ENCODE peak calls at places on chromosomes 12 and 14, in four cellular contexts. O, C, F and S are unnamed samples.

GRCh38 chr14:103820908-103821307 is 26.5 kb downstream of the PPP1R13B start:
- DNase-seq in O (no peak), F (no peak), C (no peak), S (no peak)

GRCh38 chr12:48157889-48158370 is 615 bp upstream of the ASB8 start:
- DNase-seq in O (no peak), F (no peak), C (no peak), S (no peak)

GRCh38 chr12:130479401-130480125 is 141.9 kb downstream of the PIWIL1 start:
- DNase-seq in F (no peak), C (no peak), O (no peak), S (no peak)

GRCh38 chr14:31572955-31573354 is 11.8 kb downstream of the NUBPL start:
- DNase-seq in F (no peak), O (no peak), C (no peak), S (no peak)

GRCh38 chr12:95390192-95390591 is 83.8 kb upstream of the METAP2 start:
- DNase-seq in O (no peak), F (no peak), C (no peak), S (no peak)

GRCh38 chr12:30806989-30807694 is 52.4 kb upstream of the CAPRIN2 start:
- DNase-seq in C (peak; percentile 78), O (no peak), F (peak; percentile 61), S (peak; percentile 51)

GRCh38 chr14:38203929-38204716 is 3.6 kb upstream of the SSTR1 start:
- DNase-seq in F (no peak), C (no peak), O (no peak), S (no peak)

GRCh38 chr12:92261071-92261470 is 115.4 kb upstream of the BTG1 start:
- DNase-seq in O (no peak), F (no peak), C (no peak), S (no peak)

GRCh38 chr14:72892103-72892878 is 1.6 kb downstream of the DPF3 start:
- DNase-seq in F (peak; percentile 56), O (no peak), C (no peak), S (no peak)

GRCh38 chr14:93114068-93114710 is 1.5 kb downstream of the ITPK1 start:
- DNase-seq in F (no peak), C (no peak), O (no peak), S (no peak)

GRCh38 chr14:94839346-94839745 is 69.4 kb upstream of the GSC start:
- DNase-seq in O (no peak), C (no peak), F (no peak), S (no peak)

GRCh38 chr14:46769292-46769691 is 117.7 kb upstream of the RPL10L start:
- DNase-seq in O (no peak), C (no peak), F (no peak), S (no peak)

GRCh38 chr14:26765768-26766550 is 168.1 kb upstream of the NOVA1 start:
- DNase-seq in F (no peak), O (no peak), C (no peak), S (no peak)

GRCh38 chr12:10154145-10154496 is 17.8 kb downstream of the OLR1 start:
- DNase-seq in C (no peak), F (peak; percentile 6), O (no peak), S (no peak)

GRCh38 chr12:65454115-65454823 is 175.8 kb downstream of the MSRB3 start:
- DNase-seq in O (no peak), F (no peak), C (no peak), S (no peak)

GRCh38 chr12:65449400-65449799 is 170.9 kb downstream of the MSRB3 start:
- DNase-seq in C (no peak), F (no peak), O (no peak), S (no peak)

GRCh38 chr12:65446901-65447300 is 168.4 kb downstream of the MSRB3 start:
- DNase-seq in C (no peak), O (no peak), F (no peak), S (no peak)

GRCh38 chr12:65450610-65451009 is 172.1 kb downstream of the MSRB3 start:
- DNase-seq in O (no peak), C (no peak), F (no peak), S (no peak)
- TF ChIP-seq REST in O (no peak), C (no peak), F (no peak), S (no peak)

GRCh38 chr12:111076611-111077451 is 156.5 kb upstream of the MYL2 start:
- DNase-seq in C (no peak), F (no peak), O (no peak), S (no peak)

GRCh38 chr12:111076199-111076598 is 155.8 kb upstream of the MYL2 start:
- DNase-seq in C (no peak), F (no peak), O (no peak), S (no peak)

GRCh38 chr12:111074965-111075364 is 154.6 kb upstream of the MYL2 start:
- DNase-seq in C (no peak), O (no peak), F (peak; percentile 53), S (no peak)

GRCh38 chr12:111072299-111072698 is 151.9 kb upstream of the MYL2 start:
- DNase-seq in C (no peak), F (no peak), O (no peak), S (no peak)

GRCh38 chr12:111074559-111074958 is 154.2 kb upstream of the MYL2 start:
- DNase-seq in O (no peak), C (no peak), F (no peak), S (no peak)
- TF ChIP-seq REST in O (no peak), C (no peak), F (no peak), S (no peak)

DNA sequence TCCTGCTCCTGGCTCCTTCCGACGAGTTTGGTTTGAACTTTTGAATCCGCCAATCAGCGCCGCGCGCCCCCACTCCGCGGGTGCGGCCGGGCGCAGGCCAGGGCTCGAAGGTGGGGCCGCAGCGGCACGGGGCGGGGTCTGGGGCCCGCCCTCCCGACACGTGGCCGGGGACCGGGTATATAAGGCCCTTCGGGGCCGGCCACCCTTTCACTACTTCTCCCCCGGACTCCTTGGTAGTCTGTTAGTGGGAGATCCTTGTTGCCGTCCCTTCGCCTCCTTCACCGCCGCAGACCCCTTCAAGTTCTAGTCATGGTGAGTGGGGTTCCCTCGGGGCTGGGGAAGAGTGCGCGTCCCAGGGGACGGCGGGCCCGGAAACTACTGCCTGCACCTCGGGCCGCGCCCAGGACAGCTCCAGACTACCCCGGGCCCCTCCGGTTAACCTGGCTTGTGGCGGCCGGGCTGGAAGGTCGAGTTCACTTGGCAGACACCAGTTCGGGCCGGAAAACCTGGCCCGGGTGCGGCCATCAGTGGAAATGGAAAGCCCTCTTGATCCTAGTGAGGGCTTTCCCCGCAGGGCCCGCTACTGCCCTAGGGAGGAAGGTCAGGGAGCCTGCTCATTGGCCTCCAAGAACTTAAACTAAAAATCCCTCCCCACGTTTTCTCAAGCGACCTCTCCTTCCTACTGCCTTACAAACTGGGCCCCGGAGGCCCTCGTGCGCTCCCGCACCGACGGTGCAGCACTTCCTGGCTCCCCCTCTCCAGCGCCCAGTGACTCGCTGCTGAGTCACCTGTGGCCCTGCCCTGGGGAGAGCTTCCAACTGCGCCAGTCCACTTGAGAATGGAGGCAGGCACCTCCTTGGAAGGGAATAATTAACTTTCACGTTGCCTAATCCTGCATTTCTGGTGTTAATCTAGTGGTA is at the start of gene TUBA1C:
- DNase-seq in C (peak; percentile 72), F (no peak), O (peak; percentile 91), S (peak; percentile 94)
- TF ChIP-seq REST in C (no peak), F (no peak), O (peak; percentile 53), S (no peak)

GRCh38 chr12:107760817-107761501 is at the start of gene PRDM4:
- DNase-seq in F (peak; percentile 99), O (peak; percentile 95), C (peak; percentile 52), S (peak; percentile 80)
- TF ChIP-seq REST in F (no peak), O (peak; percentile 50), C (no peak), S (no peak)

GRCh38 chr12:127064207-127064606 is 1202.8 kb upstream of the TMEM132C start:
- DNase-seq in C (no peak), O (no peak), F (no peak), S (no peak)

GRCh38 chr12:127063339-127064090 is 1203.5 kb upstream of the TMEM132C start:
- DNase-seq in F (no peak), C (no peak), O (no peak), S (no peak)

GRCh38 chr12:127060933-127061332 is 1206.0 kb upstream of the TMEM132C start:
- DNase-seq in C (no peak), O (no peak), F (no peak), S (no peak)

GRCh38 chr12:127065595-127065994 is 1201.4 kb upstream of the TMEM132C start:
- DNase-seq in F (no peak), C (no peak), O (no peak), S (no peak)

DNA sequence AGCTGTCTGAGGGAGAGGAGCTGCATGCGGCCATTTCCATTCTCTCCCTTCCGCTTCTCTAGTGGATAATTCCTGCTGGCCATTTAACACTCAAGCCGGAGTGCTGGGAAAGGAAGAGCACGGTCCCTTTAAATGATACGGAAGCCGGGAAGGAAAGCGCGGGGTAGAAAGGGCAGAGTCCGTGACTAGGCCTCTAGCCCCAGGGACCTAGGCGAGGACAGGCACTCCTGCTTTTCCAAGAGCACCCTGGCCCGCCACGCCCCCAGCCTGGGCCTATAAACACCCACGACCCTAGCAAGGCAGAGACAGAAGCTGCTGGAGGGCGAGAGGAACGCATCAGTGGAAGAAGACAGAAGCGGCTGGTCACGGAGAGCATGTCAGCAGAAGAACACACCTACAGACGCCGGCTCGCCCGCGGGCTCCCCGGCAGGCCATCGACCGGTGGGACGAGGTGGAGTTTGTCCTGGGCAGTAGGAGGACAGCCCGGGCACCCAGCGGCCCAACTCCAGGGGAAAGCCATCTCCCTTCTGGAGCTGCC is 1206.6 kb upstream of the TMEM132C start:
- DNase-seq in F (no peak), O (no peak), C (no peak), S (peak; percentile 80)
- TF ChIP-seq REST in F (no peak), O (no peak), C (no peak), S (no peak)

DNA sequence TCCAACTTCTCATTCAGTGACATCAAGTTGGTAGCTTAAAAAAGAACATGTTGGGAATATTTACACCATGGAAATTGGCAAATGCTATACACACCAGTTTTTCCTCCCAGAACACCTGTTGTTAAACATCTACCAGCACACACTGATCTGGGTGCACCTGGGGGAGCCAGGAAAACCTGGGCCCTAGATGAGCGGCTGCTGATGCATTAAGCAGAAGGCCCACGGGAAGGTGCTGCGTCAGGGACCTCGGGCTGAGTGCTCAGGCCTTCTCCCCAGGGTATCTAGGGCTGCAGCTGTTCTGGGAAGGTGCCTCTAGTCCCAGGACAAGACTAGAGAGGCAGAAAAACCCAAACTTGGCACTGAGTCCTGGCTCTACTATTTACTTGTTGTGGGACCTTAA is 2.8 kb upstream of the NGB start:
- DNase-seq in O (no peak), C (no peak), F (no peak), S (no peak)
- TF ChIP-seq REST in O (no peak), C (no peak), F (no peak), S (no peak)

GRCh38 chr12:25502071-25502555 is 51.0 kb downstream of the LMNTD1 start:
- DNase-seq in C (no peak), O (no peak), F (no peak), S (no peak)
- TF ChIP-seq REST in C (no peak), O (no peak), F (no peak), S (no peak)

DNA sequence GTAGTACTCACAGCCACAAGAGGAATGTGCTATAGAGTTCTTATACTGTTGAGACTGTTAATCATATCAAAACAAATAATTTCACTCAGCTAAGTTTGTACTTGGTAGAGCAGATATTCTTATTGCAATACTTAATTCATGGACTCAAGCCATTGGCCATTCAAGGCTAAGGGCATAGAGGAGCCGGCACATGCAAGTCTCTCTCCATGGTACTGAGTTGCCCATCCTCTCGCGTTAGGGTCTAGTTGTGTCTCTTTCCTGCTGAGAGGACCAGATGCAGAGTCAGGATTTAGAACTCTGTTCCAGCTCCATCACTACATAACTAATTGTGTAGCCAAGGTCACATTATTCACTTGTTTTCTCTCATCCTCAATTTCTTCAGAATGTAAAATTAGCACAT is 14.4 kb upstream of the TUNAR start:
- DNase-seq in C (no peak), F (no peak), O (no peak), S (no peak)
- TF ChIP-seq REST in C (peak; percentile 70), F (peak; percentile 88), O (peak; percentile 80), S (peak; percentile 54)

GRCh38 chr12:57460457-57461325 is 1.1 kb downstream of the GLI1 start:
- DNase-seq in F (peak; percentile 63), O (peak; percentile 41), C (no peak), S (no peak)
- TF ChIP-seq REST in F (no peak), O (no peak), C (no peak), S (no peak)